ENCODE peak calls at places on chromosomes 2 and 18, in eight cellular contexts. F is endothelial cell of umbilical vein, U is AG04450, Z is Peyer's patch, O is transverse colon, W is sigmoid colon, E is mesenchymal stem cell, G is lower lobe of right lung. A is an unnamed sample. For H3K27me3, the result is how much of the 10 kb centered on the place peaks cover.

GRCh38 chr2:164903214-164903613 is 52.1 kb downstream of the SLC38A11 start:
- DNase-seq in F (peak), U (peak), Z (no peak), O (no peak), W (no peak), E (peak), G (no peak), A (no peak)

GRCh38 chr18:31492671-31493070 is 5.3 kb upstream of the DSG2 start:
- DNase-seq in F (no peak), U (no peak), Z (no peak), O (no peak), W (no peak), E (no peak), G (no peak), A (no peak)

GRCh38 chr18:60090170-60090569 is 190.4 kb downstream of the PMAIP1 start:
- DNase-seq in F (no peak), U (no peak), Z (no peak), O (no peak), W (no peak), E (no peak), G (no peak), A (peak)

GRCh38 chr2:52676056-52676455 is 1091.5 kb upstream of the CHAC2 start:
- DNase-seq in F (no peak), U (no peak), Z (no peak), O (no peak), W (no peak), E (no peak), G (no peak), A (no peak)

GRCh38 chr2:85954192-85954900 is 65.6 kb upstream of the ST3GAL5 start:
- DNase-seq in F (no peak), U (no peak), Z (no peak), O (no peak), W (no peak), E (no peak), G (peak), A (no peak)

GRCh38 chr2:14427982-14428567 is 204.4 kb upstream of the LRATD1 start:
- DNase-seq in F (no peak), U (peak), Z (no peak), O (peak), W (no peak), E (no peak), G (no peak), A (no peak)

GRCh38 chr2:15768142-15769088 is 171.9 kb upstream of the MYCN start:
- DNase-seq in F (no peak), U (no peak), Z (no peak), O (no peak), W (no peak), E (no peak), G (no peak), A (no peak)

GRCh38 chr2:179893616-179894015 is 32.2 kb upstream of the ZNF385B start:
- DNase-seq in F (no peak), U (no peak), Z (no peak), O (no peak), W (no peak), E (no peak), G (no peak), A (no peak)

GRCh38 chr2:140990416-140990815 is 1140.4 kb downstream of the LRP1B start:
- DNase-seq in F (no peak), U (peak), Z (no peak), O (no peak), W (no peak), E (peak), G (no peak), A (no peak)

GRCh38 chr18:58044370-58045264 is 591 bp downstream of the NEDD4L start:
- DNase-seq in F (peak), U (no peak), Z (peak), O (peak), W (peak), E (peak), G (peak), A (peak)

GRCh38 chr2:169159686-169160085 is 90.3 kb downstream of the DHRS9 start:
- DNase-seq in F (no peak), U (no peak), Z (no peak), O (no peak), W (no peak), E (peak), G (no peak), A (no peak)

GRCh38 chr2:194765723-194766122 is 891.3 kb upstream of the SLC39A10 start:
- DNase-seq in F (no peak), U (no peak), Z (no peak), O (no peak), W (no peak), E (no peak), G (no peak), A (no peak)

GRCh38 chr2:226031078-226031937 is 631.8 kb downstream of the NYAP2 start:
- DNase-seq in F (peak), U (peak), Z (no peak), O (peak), W (peak), E (peak), G (peak), A (peak)

GRCh38 chr2:3265981-3266726 is 111.5 kb downstream of the EIPR1 start:
- DNase-seq in F (no peak), U (no peak), Z (peak), O (no peak), W (no peak), E (no peak), G (no peak), A (no peak)

GRCh38 chr2:54942373-54942772 is 107.9 kb downstream of the RTN4 start:
- DNase-seq in F (no peak), U (no peak), Z (no peak), O (no peak), W (no peak), E (no peak), G (no peak), A (no peak)

GRCh38 chr2:222610746-222611145 is 45.1 kb downstream of the FARSB start:
- DNase-seq in F (no peak), U (no peak), Z (no peak), O (no peak), W (no peak), E (peak), G (no peak), A (no peak)

GRCh38 chr2:8836979-8837794 is at the start of gene KIDINS220:
- DNase-seq in F (peak), U (peak), Z (peak), O (peak), W (peak), E (peak), G (peak), A (peak)

GRCh38 chr2:64627860-64628841 is 25.6 kb downstream of the SERTAD2 start:
- DNase-seq in F (no peak), U (no peak), Z (no peak), O (no peak), W (peak), E (no peak), G (no peak), A (no peak)

GRCh38 chr18:76351961-76352581 is 143.0 kb downstream of the ZNF516 start:
- DNase-seq in F (no peak), U (peak), Z (no peak), O (peak), W (peak), E (peak), G (no peak), A (peak)

GRCh38 chr2:241853651-241854341 is 4.9 kb downstream of the PDCD1 start:
- DNase-seq in F (no peak), U (no peak), Z (no peak), O (no peak), W (peak), E (peak), G (peak), A (peak)

GRCh38 chr2:160406591-160407392 is 86.8 kb downstream of the RBMS1 start:
- DNase-seq in F (peak), U (no peak), Z (peak), O (peak), W (peak), E (peak), G (peak), A (no peak)

GRCh38 chr2:67216881-67217280 is 180.3 kb upstream of the ETAA1 start:
- DNase-seq in F (no peak), U (no peak), Z (no peak), O (no peak), W (no peak), E (peak), G (no peak), A (no peak)

GRCh38 chr2:38194751-38195150 is 118.8 kb upstream of the CYP1B1 start:
- DNase-seq in F (no peak), U (no peak), Z (no peak), O (no peak), W (no peak), E (no peak), G (no peak), A (no peak)

GRCh38 chr18:59056706-59057492 is 82.8 kb upstream of the SEC11C start:
- DNase-seq in F (peak), U (peak), Z (peak), O (peak), W (peak), E (peak), G (no peak), A (peak)

GRCh38 chr2:20490300-20491181 is 43.7 kb downstream of the RHOB start:
- DNase-seq in F (no peak), U (peak), Z (no peak), O (peak), W (peak), E (no peak), G (no peak), A (peak)

GRCh38 chr2:56410140-56410539 is 226.3 kb downstream of the CCDC85A start:
- DNase-seq in F (no peak), U (no peak), Z (no peak), O (no peak), W (no peak), E (peak), G (no peak), A (no peak)

GRCh38 chr2:157304811-157305712 is 20.6 kb downstream of the ERMN start:
- DNase-seq in F (no peak), U (peak), Z (no peak), O (no peak), W (no peak), E (peak), G (no peak), A (no peak)

GRCh38 chr18:7778181-7778580 is 211.1 kb downstream of the PTPRM start:
- DNase-seq in F (no peak), U (no peak), Z (no peak), O (no peak), W (no peak), E (peak), G (no peak), A (no peak)

GRCh38 chr2:61588566-61588965 is 50.4 kb upstream of the XPO1 start:
- DNase-seq in F (no peak), U (no peak), Z (no peak), O (no peak), W (no peak), E (no peak), G (no peak), A (no peak)

GRCh38 chr2:78999410-78999809 is 26.1 kb upstream of the REG3G start:
- DNase-seq in F (peak), U (no peak), Z (no peak), O (no peak), W (no peak), E (peak), G (no peak), A (no peak)

GRCh38 chr2:23414876-23415275 is 29.9 kb downstream of the KLHL29 start:
- DNase-seq in F (no peak), U (no peak), Z (no peak), O (no peak), W (no peak), E (peak), G (no peak), A (no peak)

GRCh38 chr2:42340045-42340937 is 20.7 kb downstream of the COX7A2L start:
- DNase-seq in F (no peak), U (no peak), Z (no peak), O (no peak), W (no peak), E (no peak), G (no peak), A (no peak)

GRCh38 chr2:106516864-106517263 is 29.7 kb downstream of the CD8B2 start:
- DNase-seq in F (no peak), U (no peak), Z (no peak), O (no peak), W (no peak), E (no peak), G (no peak), A (no peak)

GRCh38 chr2:187959821-187960220 is 331.9 kb upstream of the GULP1 start:
- DNase-seq in F (no peak), U (no peak), Z (no peak), O (no peak), W (no peak), E (peak), G (no peak), A (no peak)

GRCh38 chr18:77068321-77068841 is 64.2 kb downstream of the MBP start:
- DNase-seq in F (no peak), U (peak), Z (peak), O (no peak), W (no peak), E (peak), G (no peak), A (no peak)

GRCh38 chr2:1501991-1502390 is 88.7 kb downstream of the TPO start:
- DNase-seq in F (no peak), U (no peak), Z (no peak), O (no peak), W (no peak), E (no peak), G (peak), A (no peak)
- H3K27me3 ChIP-seq in F (under half), U (under half), Z (under half), O (under half), W (under half), E (under half), G (under half), A (under half)

GRCh38 chr18:80251700-80252099 is 4.4 kb upstream of the PARD6G start:
- DNase-seq in F (no peak), U (no peak), Z (no peak), O (no peak), W (no peak), E (no peak), G (no peak), A (no peak)
- H3K27me3 ChIP-seq in F (under half), U (under half), Z (under half), O (under half), W (under half), E (under half), G (under half), A (under half)

GRCh38 chr2:27298391-27299080 is 9.7 kb downstream of the UCN start:
- DNase-seq in F (no peak), U (no peak), Z (no peak), O (no peak), W (no peak), E (no peak), G (no peak), A (no peak)

GRCh38 chr2:27296466-27296865 is 11.8 kb downstream of the UCN start:
- DNase-seq in F (no peak), U (no peak), Z (no peak), O (no peak), W (no peak), E (no peak), G (no peak), A (no peak)

GRCh38 chr2:27291865-27292264 is 9.6 kb downstream of the TRIM54 start:
- DNase-seq in F (no peak), U (no peak), Z (no peak), O (no peak), W (no peak), E (no peak), G (no peak), A (no peak)

GRCh38 chr2:27294928-27295327 is 12.7 kb downstream of the TRIM54 start:
- DNase-seq in F (no peak), U (no peak), Z (no peak), O (no peak), W (no peak), E (no peak), G (no peak), A (no peak)

DNA sequence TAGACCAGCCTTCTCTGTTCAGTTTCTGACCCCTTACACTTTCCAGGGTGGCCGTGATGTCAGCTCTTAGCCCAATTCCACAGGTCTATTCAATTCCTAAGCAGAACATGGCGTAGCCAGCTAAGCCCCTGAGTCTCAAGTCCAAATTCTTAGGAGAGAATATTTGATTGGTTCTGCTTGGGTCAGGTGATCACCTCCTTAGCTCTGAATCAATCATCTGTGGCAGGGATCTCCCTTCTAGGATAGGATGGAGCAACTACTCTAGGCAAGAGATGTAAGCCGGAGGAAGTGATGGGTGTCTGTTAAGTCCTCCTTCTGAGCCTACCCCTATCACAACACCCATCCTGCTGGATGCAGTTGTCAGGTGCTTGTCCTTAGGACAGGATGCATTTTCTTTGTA is 11.1 kb downstream of the UCN start:
- DNase-seq in F (no peak), U (no peak), Z (no peak), O (no peak), W (no peak), E (no peak), G (no peak), A (no peak)
- H3K27me3 ChIP-seq in F (under half), U (under half), Z (under half), O (under half), W (under half), E (under half), G (under half), A (under half)

DNA sequence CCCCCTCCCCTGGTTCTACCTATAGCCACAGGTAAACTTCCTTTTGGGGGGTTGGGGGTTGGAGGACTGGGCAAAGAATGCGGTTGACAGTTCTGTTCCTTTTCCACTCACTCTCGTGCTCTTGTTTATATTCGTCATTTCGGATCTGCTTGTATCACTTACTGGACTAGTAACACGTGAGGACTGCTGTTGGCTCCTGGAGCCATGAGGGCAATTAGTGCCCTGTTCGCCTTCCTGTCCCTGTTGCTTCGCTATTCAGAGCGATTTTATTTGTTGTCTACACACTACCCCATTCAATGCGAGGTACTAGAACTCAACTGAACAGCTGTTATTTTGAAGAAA is 1.0 kb downstream of the KCNJ3 start:
- DNase-seq in F (no peak), U (no peak), Z (no peak), O (no peak), W (no peak), E (no peak), G (no peak), A (no peak)
- H3K27me3 ChIP-seq in F (under half), U (under half), Z (under half), O (under half), W (under half), E (under half), G (under half), A (under half)

A was measured in right cardiac atrium.